ENCODE peak calls at places on chromosomes 7 and 10, in nine cellular contexts. One of them, this sample, is unnamed. For H3K4me1, the result is how much of the 10 kb centered on the place peaks cover.

GRCh38 chr10:123458933-123459332 is 207.2 kb upstream of the GPR26 start:
- DNase-seq in A549: no peak
- DNase-seq in right lobe of liver: no peak
- DNase-seq in tibial nerve: no peak
- DNase-seq in GM12878: peak
- DNase-seq in esophagus squamous epithelium: no peak
- DNase-seq in heart left ventricle: no peak
- DNase-seq in adrenal gland: no peak
- DNase-seq in uterus: no peak
- DNase-seq in this sample: no peak

GRCh38 chr7:54985405-54986360 is 33.1 kb upstream of the EGFR start:
- DNase-seq in adrenal gland: no peak
- DNase-seq in right lobe of liver: no peak
- DNase-seq in uterus: no peak
- DNase-seq in tibial nerve: no peak
- DNase-seq in esophagus squamous epithelium: no peak
- DNase-seq in A549: peak
- DNase-seq in GM12878: no peak
- DNase-seq in heart left ventricle: no peak
- DNase-seq in this sample: no peak

GRCh38 chr7:155868955-155869783 is 56.9 kb upstream of the SHH start:
- DNase-seq in A549: no peak
- DNase-seq in adrenal gland: no peak
- DNase-seq in esophagus squamous epithelium: no peak
- DNase-seq in heart left ventricle: no peak
- DNase-seq in uterus: no peak
- DNase-seq in right lobe of liver: no peak
- DNase-seq in GM12878: no peak
- DNase-seq in tibial nerve: no peak
- DNase-seq in this sample: peak

GRCh38 chr7:42677751-42678231 is 234.1 kb downstream of the C7orf25 start:
- DNase-seq in right lobe of liver: no peak
- DNase-seq in GM12878: no peak
- DNase-seq in uterus: peak
- DNase-seq in adrenal gland: peak
- DNase-seq in A549: no peak
- DNase-seq in heart left ventricle: no peak
- DNase-seq in tibial nerve: no peak
- DNase-seq in esophagus squamous epithelium: no peak
- DNase-seq in this sample: no peak

GRCh38 chr10:75407716-75408511 is 6.3 kb upstream of the ZNF503 start:
- DNase-seq in right lobe of liver: no peak
- DNase-seq in A549: no peak
- DNase-seq in tibial nerve: no peak
- DNase-seq in adrenal gland: peak
- DNase-seq in heart left ventricle: peak
- DNase-seq in GM12878: no peak
- DNase-seq in uterus: peak
- DNase-seq in esophagus squamous epithelium: no peak
- DNase-seq in this sample: no peak

GRCh38 chr10:103244663-103245271 is 920 bp upstream of the RPEL1 start:
- DNase-seq in heart left ventricle: peak
- DNase-seq in A549: peak
- DNase-seq in adrenal gland: peak
- DNase-seq in uterus: peak
- DNase-seq in right lobe of liver: peak
- DNase-seq in tibial nerve: peak
- DNase-seq in esophagus squamous epithelium: no peak
- DNase-seq in GM12878: peak
- DNase-seq in this sample: peak

GRCh38 chr7:120583835-120584586 is 273.9 kb downstream of the TSPAN12 start:
- DNase-seq in tibial nerve: no peak
- DNase-seq in esophagus squamous epithelium: no peak
- DNase-seq in GM12878: no peak
- DNase-seq in uterus: no peak
- DNase-seq in heart left ventricle: no peak
- DNase-seq in A549: no peak
- DNase-seq in adrenal gland: no peak
- DNase-seq in right lobe of liver: no peak
- DNase-seq in this sample: no peak

GRCh38 chr7:156947120-156947843 is 2.2 kb upstream of the NOM1 start:
- DNase-seq in right lobe of liver: no peak
- DNase-seq in heart left ventricle: no peak
- DNase-seq in esophagus squamous epithelium: no peak
- DNase-seq in uterus: no peak
- DNase-seq in adrenal gland: no peak
- DNase-seq in tibial nerve: no peak
- DNase-seq in A549: no peak
- DNase-seq in GM12878: no peak
- DNase-seq in this sample: no peak

GRCh38 chr7:49479936-49480544 is 293.4 kb upstream of the VWC2 start:
- DNase-seq in adrenal gland: no peak
- DNase-seq in uterus: no peak
- DNase-seq in heart left ventricle: no peak
- DNase-seq in GM12878: no peak
- DNase-seq in A549: no peak
- DNase-seq in tibial nerve: no peak
- DNase-seq in esophagus squamous epithelium: no peak
- DNase-seq in right lobe of liver: no peak
- DNase-seq in this sample: no peak

GRCh38 chr7:50857804-50858203 is 75.1 kb upstream of the GRB10 start:
- DNase-seq in adrenal gland: no peak
- DNase-seq in heart left ventricle: no peak
- DNase-seq in GM12878: no peak
- DNase-seq in right lobe of liver: no peak
- DNase-seq in uterus: no peak
- DNase-seq in esophagus squamous epithelium: no peak
- DNase-seq in tibial nerve: no peak
- DNase-seq in A549: no peak
- DNase-seq in this sample: no peak

GRCh38 chr7:128172963-128173362 is 68.1 kb upstream of the LEP start:
- DNase-seq in tibial nerve: no peak
- DNase-seq in A549: no peak
- DNase-seq in GM12878: no peak
- DNase-seq in right lobe of liver: no peak
- DNase-seq in uterus: no peak
- DNase-seq in esophagus squamous epithelium: no peak
- DNase-seq in heart left ventricle: no peak
- DNase-seq in adrenal gland: no peak
- DNase-seq in this sample: no peak

GRCh38 chr7:128178611-128179010 is 62.5 kb upstream of the LEP start:
- DNase-seq in GM12878: no peak
- DNase-seq in uterus: no peak
- DNase-seq in tibial nerve: no peak
- DNase-seq in A549: no peak
- DNase-seq in esophagus squamous epithelium: no peak
- DNase-seq in right lobe of liver: no peak
- DNase-seq in adrenal gland: no peak
- DNase-seq in heart left ventricle: no peak
- DNase-seq in this sample: no peak

GRCh38 chr7:128174391-128174790 is 66.7 kb upstream of the LEP start:
- DNase-seq in right lobe of liver: no peak
- DNase-seq in GM12878: no peak
- DNase-seq in tibial nerve: no peak
- DNase-seq in heart left ventricle: no peak
- DNase-seq in uterus: no peak
- DNase-seq in adrenal gland: no peak
- DNase-seq in esophagus squamous epithelium: no peak
- DNase-seq in A549: no peak
- DNase-seq in this sample: no peak

GRCh38 chr7:128176696-128177095 is 64.4 kb upstream of the LEP start:
- DNase-seq in uterus: no peak
- DNase-seq in heart left ventricle: no peak
- DNase-seq in right lobe of liver: no peak
- DNase-seq in GM12878: no peak
- DNase-seq in esophagus squamous epithelium: no peak
- DNase-seq in tibial nerve: no peak
- DNase-seq in adrenal gland: peak
- DNase-seq in A549: no peak
- DNase-seq in this sample: no peak

DNA sequence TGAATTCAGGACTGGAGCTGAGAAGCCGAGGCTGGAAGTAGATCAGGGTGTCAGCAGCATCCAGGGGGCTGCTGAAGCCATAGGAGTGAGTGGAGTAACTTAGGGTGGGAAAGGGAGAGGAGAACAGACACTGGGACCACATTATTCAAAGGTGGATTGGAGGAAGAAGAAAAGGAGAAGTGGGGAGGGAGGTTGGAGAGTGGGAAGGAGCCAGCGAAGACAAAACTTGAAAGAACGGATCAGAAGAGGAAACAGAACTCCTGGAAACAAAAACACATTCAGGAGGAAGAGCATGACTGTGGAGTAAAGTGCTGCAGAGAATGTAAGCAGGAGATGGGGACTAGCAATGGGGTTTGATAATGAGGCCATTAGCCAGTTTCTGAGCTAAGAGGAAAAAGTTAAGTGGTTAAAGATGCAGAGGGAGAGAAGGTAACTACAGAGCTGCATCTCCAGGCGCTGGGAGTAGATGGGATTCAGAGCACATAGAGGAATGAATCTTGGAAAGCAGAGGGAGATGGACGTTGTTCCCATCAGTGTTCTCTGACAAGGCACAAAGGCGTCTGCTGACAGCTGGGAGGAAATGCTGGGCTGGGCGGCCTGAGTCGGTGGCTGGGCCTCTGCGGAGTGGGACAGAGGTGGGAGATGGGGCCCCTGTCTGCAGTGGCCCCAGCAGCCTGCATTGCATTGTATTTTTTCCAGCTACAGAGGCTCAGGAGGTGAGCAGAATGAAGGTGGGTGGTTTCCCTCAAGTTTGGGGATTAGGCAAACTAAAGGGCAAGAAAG is 63.1 kb upstream of the LEP start:
- DNase-seq in A549: no peak
- DNase-seq in GM12878: no peak
- DNase-seq in heart left ventricle: no peak
- DNase-seq in tibial nerve: no peak
- DNase-seq in right lobe of liver: no peak
- DNase-seq in adrenal gland: no peak
- DNase-seq in esophagus squamous epithelium: no peak
- DNase-seq in uterus: no peak
- DNase-seq in this sample: no peak
- H3K4me1 ChIP-seq in A549: under half
- H3K4me1 ChIP-seq in GM12878: under half
- H3K4me1 ChIP-seq in heart left ventricle: under half
- H3K4me1 ChIP-seq in tibial nerve: under half
- H3K4me1 ChIP-seq in right lobe of liver: under half
- H3K4me1 ChIP-seq in adrenal gland: under half
- H3K4me1 ChIP-seq in esophagus squamous epithelium: under half
- H3K4me1 ChIP-seq in uterus: under half
- H3K4me1 ChIP-seq in this sample: under half

GRCh38 chr7:87225696-87226095 is 6.2 kb upstream of the TMEM243 start:
- DNase-seq in A549: peak
- DNase-seq in tibial nerve: no peak
- DNase-seq in GM12878: no peak
- DNase-seq in heart left ventricle: no peak
- DNase-seq in esophagus squamous epithelium: no peak
- DNase-seq in adrenal gland: no peak
- DNase-seq in right lobe of liver: no peak
- DNase-seq in uterus: no peak
- DNase-seq in this sample: no peak
- H3K4me3 ChIP-seq in A549: no peak
- H3K4me3 ChIP-seq in tibial nerve: no peak
- H3K4me3 ChIP-seq in GM12878: no peak
- H3K4me3 ChIP-seq in heart left ventricle: no peak
- H3K4me3 ChIP-seq in esophagus squamous epithelium: no peak
- H3K4me3 ChIP-seq in adrenal gland: no peak
- H3K4me3 ChIP-seq in right lobe of liver: no peak
- H3K4me3 ChIP-seq in uterus: no peak
- H3K4me3 ChIP-seq in this sample: no peak

GRCh38 chr10:72331575-72332422 is 22.9 kb downstream of the DNAJB12 start:
- DNase-seq in uterus: peak
- DNase-seq in heart left ventricle: peak
- DNase-seq in esophagus squamous epithelium: peak
- DNase-seq in A549: peak
- DNase-seq in tibial nerve: peak
- DNase-seq in adrenal gland: peak
- DNase-seq in GM12878: peak
- DNase-seq in right lobe of liver: peak
- DNase-seq in this sample: peak
- TF ChIP-seq POLR2A in uterus: no peak
- TF ChIP-seq POLR2A in heart left ventricle: peak
- TF ChIP-seq POLR2A in esophagus squamous epithelium: peak
- TF ChIP-seq POLR2A in A549: no peak
- TF ChIP-seq POLR2A in tibial nerve: peak
- TF ChIP-seq POLR2A in adrenal gland: peak
- TF ChIP-seq POLR2A in GM12878: peak
- TF ChIP-seq POLR2A in right lobe of liver: peak
- TF ChIP-seq POLR2A in this sample: no peak

GRCh38 chr10:44991571-44991970 is 9.2 kb upstream of the ZNF22 start:
- DNase-seq in GM12878: no peak
- DNase-seq in esophagus squamous epithelium: no peak
- DNase-seq in heart left ventricle: peak
- DNase-seq in tibial nerve: no peak
- DNase-seq in right lobe of liver: no peak
- DNase-seq in uterus: peak
- DNase-seq in A549: no peak
- DNase-seq in adrenal gland: no peak
- DNase-seq in this sample: no peak

GRCh38 chr10:44993226-44993921 is 7.3 kb upstream of the ZNF22 start:
- DNase-seq in A549: no peak
- DNase-seq in esophagus squamous epithelium: no peak
- DNase-seq in adrenal gland: no peak
- DNase-seq in heart left ventricle: no peak
- DNase-seq in right lobe of liver: no peak
- DNase-seq in GM12878: no peak
- DNase-seq in tibial nerve: no peak
- DNase-seq in uterus: no peak
- DNase-seq in this sample: no peak

GRCh38 chr10:44993922-44994751 is 6.6 kb upstream of the ZNF22 start:
- DNase-seq in A549: no peak
- DNase-seq in uterus: no peak
- DNase-seq in adrenal gland: no peak
- DNase-seq in heart left ventricle: no peak
- DNase-seq in esophagus squamous epithelium: no peak
- DNase-seq in tibial nerve: no peak
- DNase-seq in right lobe of liver: peak
- DNase-seq in GM12878: no peak
- DNase-seq in this sample: no peak

GRCh38 chr10:44992070-44992731 is 8.5 kb upstream of the ZNF22 start:
- DNase-seq in right lobe of liver: no peak
- DNase-seq in tibial nerve: no peak
- DNase-seq in esophagus squamous epithelium: no peak
- DNase-seq in A549: no peak
- DNase-seq in GM12878: no peak
- DNase-seq in adrenal gland: no peak
- DNase-seq in uterus: peak
- DNase-seq in heart left ventricle: peak
- DNase-seq in this sample: no peak

DNA sequence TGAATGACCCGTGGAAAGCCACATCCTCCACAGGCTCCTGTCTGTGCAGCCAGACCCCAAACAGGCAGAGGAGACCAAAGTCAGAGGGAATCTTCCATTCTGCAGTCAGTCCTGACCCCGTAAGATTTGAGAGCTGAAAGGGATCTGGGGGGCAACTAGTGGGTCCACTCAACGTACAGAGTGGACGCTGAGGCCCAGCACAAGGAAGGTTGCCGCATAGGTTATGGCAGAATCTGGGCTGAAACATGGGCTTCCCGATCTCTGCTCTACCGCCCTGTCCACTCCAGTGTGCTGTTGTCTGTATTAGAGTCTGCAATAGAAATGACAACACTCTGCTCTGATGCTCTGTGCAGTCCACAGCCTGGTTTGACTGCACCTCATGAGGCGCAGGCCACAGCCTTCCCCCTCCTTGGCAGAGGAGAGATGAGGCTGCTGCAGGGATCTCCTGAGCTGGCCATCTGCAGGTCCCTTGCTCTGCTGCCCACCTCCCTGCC is 7.9 kb upstream of the ZNF22 start:
- DNase-seq in tibial nerve: no peak
- DNase-seq in GM12878: no peak
- DNase-seq in heart left ventricle: no peak
- DNase-seq in right lobe of liver: no peak
- DNase-seq in adrenal gland: no peak
- DNase-seq in A549: no peak
- DNase-seq in uterus: no peak
- DNase-seq in esophagus squamous epithelium: no peak
- DNase-seq in this sample: no peak
- H3K4me1 ChIP-seq in tibial nerve: half or more
- H3K4me1 ChIP-seq in GM12878: under half
- H3K4me1 ChIP-seq in heart left ventricle: under half
- H3K4me1 ChIP-seq in right lobe of liver: half or more
- H3K4me1 ChIP-seq in adrenal gland: under half
- H3K4me1 ChIP-seq in A549: under half
- H3K4me1 ChIP-seq in uterus: under half
- H3K4me1 ChIP-seq in esophagus squamous epithelium: half or more
- H3K4me1 ChIP-seq in this sample: under half